ENCODE peak calls at places on chromosomes 3 and 15, in six cellular contexts. One of them, this sample, is unnamed. For H3K9me3, the result is how much of the 10 kb centered on the place peaks cover.

GRCh38 chr3:12049675-12050074 is 45.5 kb downstream of the SYN2 start:
- DNase-seq in breast epithelium: no peak
- DNase-seq in body of pancreas: no peak
- DNase-seq in OCI-LY7: no peak
- DNase-seq in gastrocnemius medialis: no peak
- DNase-seq in upper lobe of right lung: no peak
- DNase-seq in this sample: peak

GRCh38 chr3:58210761-58211477 is at the start of gene DNASE1L3:
- DNase-seq in gastrocnemius medialis: no peak
- DNase-seq in body of pancreas: no peak
- DNase-seq in upper lobe of right lung: no peak
- DNase-seq in breast epithelium: no peak
- DNase-seq in OCI-LY7: no peak
- DNase-seq in this sample: no peak

GRCh38 chr3:159928071-159928491 is 60.6 kb upstream of the IL12A start:
- DNase-seq in upper lobe of right lung: no peak
- DNase-seq in body of pancreas: no peak
- DNase-seq in gastrocnemius medialis: no peak
- DNase-seq in OCI-LY7: no peak
- DNase-seq in breast epithelium: no peak
- DNase-seq in this sample: peak

GRCh38 chr15:101203607-101204006 is 48.2 kb downstream of the CHSY1 start:
- DNase-seq in body of pancreas: no peak
- DNase-seq in OCI-LY7: no peak
- DNase-seq in gastrocnemius medialis: no peak
- DNase-seq in breast epithelium: no peak
- DNase-seq in upper lobe of right lung: no peak
- DNase-seq in this sample: no peak

GRCh38 chr3:141231101-141231922 is at the start of gene PXYLP1:
- DNase-seq in gastrocnemius medialis: peak
- DNase-seq in body of pancreas: peak
- DNase-seq in upper lobe of right lung: peak
- DNase-seq in OCI-LY7: peak
- DNase-seq in breast epithelium: peak
- DNase-seq in this sample: peak

GRCh38 chr15:65653341-65653740 is 31.6 kb downstream of the SLC24A1 start:
- DNase-seq in OCI-LY7: no peak
- DNase-seq in gastrocnemius medialis: no peak
- DNase-seq in body of pancreas: no peak
- DNase-seq in upper lobe of right lung: no peak
- DNase-seq in breast epithelium: no peak
- DNase-seq in this sample: no peak

GRCh38 chr15:68218331-68218730 is 11.2 kb downstream of the CLN6 start:
- DNase-seq in gastrocnemius medialis: no peak
- DNase-seq in breast epithelium: no peak
- DNase-seq in OCI-LY7: no peak
- DNase-seq in upper lobe of right lung: no peak
- DNase-seq in body of pancreas: no peak
- DNase-seq in this sample: no peak

GRCh38 chr3:121152573-121152972 is 244.6 kb downstream of the STXBP5L start:
- DNase-seq in body of pancreas: no peak
- DNase-seq in upper lobe of right lung: no peak
- DNase-seq in gastrocnemius medialis: no peak
- DNase-seq in breast epithelium: no peak
- DNase-seq in OCI-LY7: peak
- DNase-seq in this sample: no peak

GRCh38 chr3:87120850-87121249 is 106.3 kb upstream of the CHMP2B start:
- DNase-seq in gastrocnemius medialis: no peak
- DNase-seq in body of pancreas: no peak
- DNase-seq in breast epithelium: no peak
- DNase-seq in OCI-LY7: no peak
- DNase-seq in upper lobe of right lung: no peak
- DNase-seq in this sample: no peak

GRCh38 chr3:53269888-53270880 is 14.4 kb upstream of the TKT start:
- DNase-seq in upper lobe of right lung: peak
- DNase-seq in breast epithelium: peak
- DNase-seq in OCI-LY7: no peak
- DNase-seq in gastrocnemius medialis: peak
- DNase-seq in body of pancreas: peak
- DNase-seq in this sample: peak

GRCh38 chr3:72039677-72040076 is 254.7 kb upstream of the PROK2 start:
- DNase-seq in breast epithelium: no peak
- DNase-seq in OCI-LY7: no peak
- DNase-seq in body of pancreas: no peak
- DNase-seq in upper lobe of right lung: no peak
- DNase-seq in gastrocnemius medialis: no peak
- DNase-seq in this sample: no peak

GRCh38 chr3:139101396-139101795 is 56.7 kb upstream of the PRR23C start:
- DNase-seq in OCI-LY7: peak
- DNase-seq in body of pancreas: no peak
- DNase-seq in upper lobe of right lung: no peak
- DNase-seq in gastrocnemius medialis: no peak
- DNase-seq in breast epithelium: no peak
- DNase-seq in this sample: no peak

GRCh38 chr3:157082305-157082981 is 77.5 kb downstream of the CCNL1 start:
- DNase-seq in upper lobe of right lung: no peak
- DNase-seq in gastrocnemius medialis: peak
- DNase-seq in breast epithelium: no peak
- DNase-seq in body of pancreas: no peak
- DNase-seq in OCI-LY7: no peak
- DNase-seq in this sample: peak

GRCh38 chr3:139655880-139656279 is 21.9 kb downstream of the NMNAT3 start:
- DNase-seq in upper lobe of right lung: no peak
- DNase-seq in body of pancreas: peak
- DNase-seq in breast epithelium: no peak
- DNase-seq in OCI-LY7: no peak
- DNase-seq in gastrocnemius medialis: no peak
- DNase-seq in this sample: peak

GRCh38 chr15:67006089-67007065 is 59.0 kb upstream of the SMAD3 start:
- DNase-seq in OCI-LY7: no peak
- DNase-seq in body of pancreas: no peak
- DNase-seq in upper lobe of right lung: no peak
- DNase-seq in breast epithelium: no peak
- DNase-seq in gastrocnemius medialis: no peak
- DNase-seq in this sample: no peak

GRCh38 chr15:57133127-57133968 is 214.9 kb downstream of the TCF12 start:
- DNase-seq in body of pancreas: peak
- DNase-seq in upper lobe of right lung: no peak
- DNase-seq in gastrocnemius medialis: no peak
- DNase-seq in breast epithelium: no peak
- DNase-seq in OCI-LY7: no peak
- DNase-seq in this sample: no peak

GRCh38 chr3:148020880-148021279 is 611.7 kb downstream of the ZIC1 start:
- DNase-seq in gastrocnemius medialis: no peak
- DNase-seq in OCI-LY7: no peak
- DNase-seq in upper lobe of right lung: no peak
- DNase-seq in body of pancreas: no peak
- DNase-seq in breast epithelium: no peak
- DNase-seq in this sample: no peak

GRCh38 chr15:60351066-60351465 is 46.7 kb downstream of the ANXA2 start:
- DNase-seq in breast epithelium: no peak
- DNase-seq in gastrocnemius medialis: no peak
- DNase-seq in body of pancreas: no peak
- DNase-seq in OCI-LY7: no peak
- DNase-seq in upper lobe of right lung: no peak
- DNase-seq in this sample: no peak

GRCh38 chr3:152374260-152374990 is 105.7 kb downstream of the MBNL1 start:
- DNase-seq in upper lobe of right lung: no peak
- DNase-seq in breast epithelium: no peak
- DNase-seq in OCI-LY7: no peak
- DNase-seq in body of pancreas: no peak
- DNase-seq in gastrocnemius medialis: no peak
- DNase-seq in this sample: no peak

GRCh38 chr15:77470227-77470626 is 49.5 kb downstream of the HMG20A start:
- DNase-seq in upper lobe of right lung: no peak
- DNase-seq in OCI-LY7: no peak
- DNase-seq in breast epithelium: no peak
- DNase-seq in body of pancreas: no peak
- DNase-seq in gastrocnemius medialis: no peak
- DNase-seq in this sample: no peak

GRCh38 chr3:5568451-5568850 is 380.9 kb downstream of the EDEM1 start:
- DNase-seq in upper lobe of right lung: no peak
- DNase-seq in body of pancreas: no peak
- DNase-seq in breast epithelium: no peak
- DNase-seq in gastrocnemius medialis: no peak
- DNase-seq in OCI-LY7: peak
- DNase-seq in this sample: peak

GRCh38 chr3:195001961-195002861 is 268.7 kb downstream of the XXYLT1 start:
- DNase-seq in breast epithelium: peak
- DNase-seq in OCI-LY7: peak
- DNase-seq in body of pancreas: peak
- DNase-seq in gastrocnemius medialis: no peak
- DNase-seq in upper lobe of right lung: peak
- DNase-seq in this sample: peak

GRCh38 chr15:51288143-51289065 is 50.0 kb downstream of the CYP19A1 start:
- DNase-seq in gastrocnemius medialis: no peak
- DNase-seq in breast epithelium: no peak
- DNase-seq in OCI-LY7: no peak
- DNase-seq in body of pancreas: no peak
- DNase-seq in upper lobe of right lung: no peak
- DNase-seq in this sample: no peak

GRCh38 chr3:147797095-147797494 is 387.9 kb downstream of the ZIC1 start:
- DNase-seq in body of pancreas: no peak
- DNase-seq in upper lobe of right lung: no peak
- DNase-seq in breast epithelium: no peak
- DNase-seq in gastrocnemius medialis: no peak
- DNase-seq in OCI-LY7: no peak
- DNase-seq in this sample: no peak

GRCh38 chr15:76566276-76566675 is 229.7 kb downstream of the ISL2 start:
- DNase-seq in body of pancreas: no peak
- DNase-seq in OCI-LY7: no peak
- DNase-seq in upper lobe of right lung: no peak
- DNase-seq in breast epithelium: no peak
- DNase-seq in gastrocnemius medialis: no peak
- DNase-seq in this sample: no peak

DNA sequence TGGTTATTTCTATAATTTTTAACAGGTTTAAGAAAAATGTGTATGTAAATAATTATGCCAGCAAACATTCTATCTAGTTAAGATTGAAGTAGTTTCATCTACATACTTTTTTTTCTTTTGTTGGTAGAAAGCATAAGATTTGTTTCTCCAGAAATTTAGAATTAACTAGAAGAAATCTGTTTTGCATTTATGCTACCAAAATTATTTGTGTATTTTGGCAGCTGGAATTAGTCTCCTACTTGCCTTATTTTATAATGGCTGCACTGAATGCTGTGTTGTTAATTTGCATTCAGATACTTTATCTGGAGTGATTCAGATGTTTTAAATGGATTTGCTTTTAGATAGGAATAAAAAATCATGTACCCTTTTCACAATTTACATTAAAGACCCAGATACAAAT is 100.2 kb upstream of the NAALADL2 start:
- DNase-seq in gastrocnemius medialis: no peak
- DNase-seq in body of pancreas: no peak
- DNase-seq in OCI-LY7: no peak
- DNase-seq in upper lobe of right lung: no peak
- DNase-seq in breast epithelium: no peak
- DNase-seq in this sample: no peak
- H3K9me3 ChIP-seq in gastrocnemius medialis: under half
- H3K9me3 ChIP-seq in body of pancreas: under half
- H3K9me3 ChIP-seq in OCI-LY7: under half
- H3K9me3 ChIP-seq in upper lobe of right lung: under half
- H3K9me3 ChIP-seq in breast epithelium: under half
- H3K9me3 ChIP-seq in this sample: under half

GRCh38 chr3:46496745-46497555 is 826 bp upstream of the RTP3 start:
- DNase-seq in OCI-LY7: peak
- DNase-seq in breast epithelium: no peak
- DNase-seq in body of pancreas: no peak
- DNase-seq in gastrocnemius medialis: no peak
- DNase-seq in upper lobe of right lung: no peak
- DNase-seq in this sample: peak
- TF ChIP-seq CTCF in OCI-LY7: peak
- TF ChIP-seq CTCF in breast epithelium: no peak
- TF ChIP-seq CTCF in body of pancreas: peak
- TF ChIP-seq CTCF in gastrocnemius medialis: no peak
- TF ChIP-seq CTCF in upper lobe of right lung: peak
- TF ChIP-seq CTCF in this sample: peak

GRCh38 chr3:123872621-123873020 is 11.5 kb downstream of the MYLK start:
- DNase-seq in gastrocnemius medialis: no peak
- DNase-seq in body of pancreas: no peak
- DNase-seq in OCI-LY7: no peak
- DNase-seq in breast epithelium: no peak
- DNase-seq in upper lobe of right lung: no peak
- DNase-seq in this sample: no peak
- H3K9me3 ChIP-seq in gastrocnemius medialis: under half
- H3K9me3 ChIP-seq in body of pancreas: under half
- H3K9me3 ChIP-seq in OCI-LY7: under half
- H3K9me3 ChIP-seq in breast epithelium: under half
- H3K9me3 ChIP-seq in upper lobe of right lung: under half
- H3K9me3 ChIP-seq in this sample: under half

GRCh38 chr3:65170357-65171090 is 482.7 kb upstream of the ADAMTS9 start:
- DNase-seq in breast epithelium: peak
- DNase-seq in body of pancreas: peak
- DNase-seq in upper lobe of right lung: peak
- DNase-seq in OCI-LY7: no peak
- DNase-seq in gastrocnemius medialis: peak
- DNase-seq in this sample: peak
- TF ChIP-seq CTCF in breast epithelium: no peak
- TF ChIP-seq CTCF in body of pancreas: peak
- TF ChIP-seq CTCF in upper lobe of right lung: peak
- TF ChIP-seq CTCF in OCI-LY7: peak
- TF ChIP-seq CTCF in gastrocnemius medialis: peak
- TF ChIP-seq CTCF in this sample: peak

GRCh38 chr15:43025150-43025549 is 80.7 kb downstream of the UBR1 start:
- DNase-seq in breast epithelium: no peak
- DNase-seq in upper lobe of right lung: no peak
- DNase-seq in gastrocnemius medialis: no peak
- DNase-seq in body of pancreas: no peak
- DNase-seq in OCI-LY7: no peak
- DNase-seq in this sample: no peak
- H3K9me3 ChIP-seq in breast epithelium: under half
- H3K9me3 ChIP-seq in upper lobe of right lung: under half
- H3K9me3 ChIP-seq in gastrocnemius medialis: under half
- H3K9me3 ChIP-seq in body of pancreas: under half
- H3K9me3 ChIP-seq in OCI-LY7: under half
- H3K9me3 ChIP-seq in this sample: under half

DNA sequence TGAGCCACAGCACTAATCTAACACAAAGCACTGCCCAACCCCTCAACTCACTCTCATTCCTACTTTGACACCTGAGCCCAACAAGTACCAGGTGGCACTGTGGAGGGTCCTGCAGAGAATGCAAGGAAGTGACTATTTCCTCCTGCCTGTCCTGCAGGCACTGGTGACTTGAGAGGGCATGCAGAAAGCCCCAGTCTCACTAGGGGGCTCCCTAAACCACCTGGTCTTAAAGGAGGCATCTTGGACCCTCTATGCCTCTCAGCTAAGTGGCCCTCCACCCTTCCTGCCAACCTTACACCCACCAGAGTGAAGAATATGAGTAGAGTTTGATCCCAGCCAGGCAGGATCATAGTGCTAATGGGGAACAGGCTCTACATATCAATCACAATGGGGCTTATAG is 15.2 kb downstream of the TRAIP start:
- DNase-seq in breast epithelium: no peak
- DNase-seq in gastrocnemius medialis: no peak
- DNase-seq in upper lobe of right lung: no peak
- DNase-seq in OCI-LY7: peak
- DNase-seq in body of pancreas: no peak
- DNase-seq in this sample: peak
- TF ChIP-seq CTCF in breast epithelium: no peak
- TF ChIP-seq CTCF in gastrocnemius medialis: peak
- TF ChIP-seq CTCF in upper lobe of right lung: no peak
- TF ChIP-seq CTCF in OCI-LY7: peak
- TF ChIP-seq CTCF in body of pancreas: no peak
- TF ChIP-seq CTCF in this sample: peak

This sample was measured in cardiac muscle cell.